ENCODE peak calls at places on chromosomes 6 and 20, in six cellular contexts. X, U, G, E, W and J are unnamed samples.

GRCh38 chr20:7689151-7689550 is 251.1 kb downstream of the HAO1 start:
- DNase-seq in X (no peak), W (no peak), E (no peak), U (no peak), G (no peak), J (no peak)

GRCh38 chr20:32737371-32738223 is 5.7 kb downstream of the COMMD7 start:
- DNase-seq in E (no peak), X (no peak), U (no peak), W (peak), G (no peak), J (no peak)

GRCh38 chr20:45407783-45408645 is at the start of gene DBNDD2:
- DNase-seq in E (no peak), U (no peak), G (no peak), W (no peak), X (peak), J (no peak)

GRCh38 chr20:47686545-47686944 is 98.7 kb downstream of the SULF2 start:
- DNase-seq in E (no peak), X (no peak), U (no peak), G (no peak), W (no peak), J (no peak)

GRCh38 chr20:25867776-25868649 is 171.4 kb upstream of the ZNF337 start:
- DNase-seq in X (peak), E (peak), U (peak), G (peak), W (no peak), J (peak)

GRCh38 chr20:12061471-12061870 is 143.8 kb downstream of the BTBD3 start:
- DNase-seq in W (no peak), E (no peak), U (no peak), X (no peak), G (no peak), J (no peak)

GRCh38 chr6:17427617-17428016 is 34.2 kb downstream of the CAP2 start:
- DNase-seq in W (no peak), E (no peak), U (no peak), X (no peak), G (no peak), J (no peak)

GRCh38 chr6:78243519-78243918 is 590.7 kb downstream of the MEI4 start:
- DNase-seq in X (no peak), G (no peak), W (peak), E (no peak), U (no peak), J (no peak)

GRCh38 chr6:56775498-56776166 is 132.9 kb upstream of the DST start:
- DNase-seq in E (no peak), W (no peak), G (no peak), U (no peak), X (no peak), J (no peak)

GRCh38 chr6:151128764-151129370 is 110.9 kb upstream of the AKAP12 start:
- DNase-seq in E (no peak), X (no peak), W (no peak), G (no peak), U (no peak), J (no peak)

GRCh38 chr20:5511082-5511481 is 194.3 kb upstream of the PROKR2 start:
- DNase-seq in W (no peak), G (no peak), X (no peak), U (no peak), E (no peak), J (no peak)

GRCh38 chr6:52176550-52176949 is 9.6 kb upstream of the IL17A start:
- DNase-seq in E (no peak), U (no peak), G (no peak), X (no peak), W (no peak), J (no peak)

GRCh38 chr20:9903048-9903651 is 64.3 kb upstream of the PAK5 start:
- DNase-seq in G (no peak), U (no peak), W (no peak), X (no peak), E (no peak), J (no peak)

GRCh38 chr6:161536141-161536735 is 262.4 kb upstream of the AGPAT4 start:
- DNase-seq in U (no peak), G (no peak), W (no peak), E (no peak), X (no peak), J (no peak)

GRCh38 chr6:166957087-166957804 is 896 bp upstream of the RNASET2 start:
- DNase-seq in G (peak), W (peak), U (peak), E (no peak), X (peak), J (no peak)

GRCh38 chr6:149963212-149963461 is 606 bp upstream of the ULBP1 start:
- DNase-seq in U (no peak), W (peak), E (peak), G (no peak), X (no peak), J (peak)

GRCh38 chr20:8454137-8454712 is 322.2 kb downstream of the PLCB1 start:
- DNase-seq in X (no peak), E (no peak), G (no peak), W (peak), U (no peak), J (peak)

GRCh38 chr20:53503517-53503919 is 90.1 kb downstream of the ZNF217 start:
- DNase-seq in G (no peak), E (no peak), W (no peak), U (no peak), X (no peak), J (no peak)

GRCh38 chr6:122399055-122399347 is 451 bp upstream of the HSF2 start:
- DNase-seq in E (no peak), U (no peak), X (no peak), G (no peak), W (no peak), J (no peak)

GRCh38 chr6:130927305-130927704 is 100.1 kb downstream of the SMLR1 start:
- DNase-seq in X (no peak), G (no peak), E (no peak), U (no peak), W (no peak), J (no peak)

GRCh38 chr20:35215066-35215956 is 11.2 kb upstream of the MMP24 start:
- DNase-seq in W (peak), X (no peak), U (no peak), G (no peak), E (no peak), J (no peak)

GRCh38 chr20:34100578-34100977 is 11.5 kb downstream of the EIF2S2 start:
- DNase-seq in G (no peak), X (no peak), E (no peak), U (no peak), W (no peak), J (no peak)

GRCh38 chr20:54256202-54256601 is 48.3 kb downstream of the PFDN4 start:
- DNase-seq in W (no peak), U (no peak), G (no peak), X (no peak), E (no peak), J (no peak)

GRCh38 chr6:6781172-6781876 is 192.8 kb downstream of the LY86 start:
- DNase-seq in U (no peak), G (peak), E (peak), X (no peak), W (peak), J (no peak)